ENCODE peak calls at places on chromosomes 3 and 15, in seven cellular contexts. X is stimulated activated CD8-positive, alpha-beta memory T cell treated with anti-CD3 and anti-CD28 coated beads, Interleukin-7, amount 100 ng/mL, for 1 hour; Q is neural crest cell; B is H9; F is NCI-H1092 treated with DMSO at 0.1 percent for 48 hours; K is cerebellar cortex; S is brain microvascular endothelial cell. G is an unnamed sample.

GRCh38 chr3:127458698-127459097 is 131.8 kb downstream of the TPRA1 start:
- DNase-seq in X (no peak), Q (peak), B (peak), F (no peak), K (no peak), S (no peak), G (peak)

GRCh38 chr3:47411696-47412452 is 31.1 kb downstream of the PTPN23 start:
- DNase-seq in X (no peak), Q (no peak), B (no peak), F (no peak), K (no peak), S (no peak), G (peak)

GRCh38 chr3:194098872-194099183 is 37.1 kb upstream of the HES1 start:
- DNase-seq in X (no peak), Q (no peak), B (no peak), F (no peak), K (no peak), S (no peak), G (no peak)

GRCh38 chr15:37758412-37758811 is 176.0 kb upstream of the TMCO5A start:
- DNase-seq in X (no peak), Q (no peak), B (no peak), F (no peak), K (no peak), S (no peak), G (no peak)

GRCh38 chr3:72951259-72951722 is 45.3 kb upstream of the PPP4R2 start:
- DNase-seq in X (no peak), Q (no peak), B (no peak), F (no peak), K (no peak), S (no peak), G (no peak)

GRCh38 chr15:42275780-42276395 is 2.7 kb upstream of the TMEM87A start:
- DNase-seq in X (no peak), Q (no peak), B (no peak), F (no peak), K (peak), S (no peak), G (no peak)

GRCh38 chr3:129764090-129764489 is 129.4 kb downstream of the TMCC1 start:
- DNase-seq in X (no peak), Q (no peak), B (no peak), F (no peak), K (no peak), S (no peak), G (no peak)

GRCh38 chr3:93867425-93867824 is 106.3 kb downstream of the PROS1 start:
- DNase-seq in X (no peak), Q (no peak), B (no peak), F (no peak), K (no peak), S (no peak), G (no peak)

GRCh38 chr3:32410367-32411246 is 19.0 kb downstream of the CMTM7 start:
- DNase-seq in X (no peak), Q (peak), B (no peak), F (peak), K (no peak), S (no peak), G (no peak)

GRCh38 chr3:182713743-182714517 is 79.4 kb upstream of the ATP11B start:
- DNase-seq in X (no peak), Q (no peak), B (no peak), F (peak), K (peak), S (peak), G (peak)

GRCh38 chr15:99106417-99107220 is 1.7 kb downstream of the SYNM start:
- DNase-seq in X (no peak), Q (no peak), B (no peak), F (no peak), K (no peak), S (peak), G (no peak)

GRCh38 chr15:96020133-96020532 is 310.4 kb upstream of the NR2F2 start:
- DNase-seq in X (no peak), Q (no peak), B (no peak), F (no peak), K (peak), S (no peak), G (no peak)

G was measured in H7.